ENCODE peak calls at places on chromosomes 13 and 19, in five cellular contexts. D, E, T, L and H are unnamed samples. For H3K27me3 and H3K36me3, the result is how much of the 10 kb centered on the place peaks cover.

GRCh38 chr13:86601351-86601750 is 802.1 kb upstream of the SLITRK6 start:
- DNase-seq in D (no peak), E (peak), T (no peak), L (no peak), H (no peak)

GRCh38 chr19:17180997-17181702 is 34.0 kb upstream of the USE1 start:
- DNase-seq in D (no peak), E (no peak), T (no peak), L (no peak), H (no peak)

GRCh38 chr13:94140027-94140426 is 339.5 kb downstream of the DCT start:
- DNase-seq in D (no peak), E (no peak), T (no peak), L (no peak), H (no peak)

GRCh38 chr13:22486490-22486889 is 694.3 kb upstream of the SGCG start:
- DNase-seq in D (no peak), E (no peak), T (no peak), L (no peak), H (no peak)

GRCh38 chr19:7293795-7294570 is at the start of gene INSR:
- DNase-seq in D (peak), E (peak), T (peak), L (peak), H (peak)

GRCh38 chr19:35748106-35749020 is at the start of gene LIN37:
- DNase-seq in D (peak), E (peak), T (peak), L (peak), H (peak)

GRCh38 chr13:102591988-102592781 is 4.6 kb upstream of the TPP2 start:
- DNase-seq in D (peak), E (peak), T (peak), L (peak), H (peak)

GRCh38 chr19:18415177-18415867 is 3.9 kb upstream of the SSBP4 start:
- DNase-seq in D (peak), E (peak), T (no peak), L (peak), H (no peak)

GRCh38 chr19:48480151-48480475 is 10.9 kb downstream of the CYTH2 start:
- DNase-seq in D (peak), E (no peak), T (no peak), L (peak), H (no peak)

GRCh38 chr13:59531571-59532091 is 632.1 kb downstream of the DIAPH3 start:
- DNase-seq in D (peak), E (peak), T (no peak), L (peak), H (no peak)

GRCh38 chr13:26022538-26023292 is 29.1 kb downstream of the SHISA2 start:
- DNase-seq in D (peak), E (peak), T (no peak), L (peak), H (no peak)

GRCh38 chr19:48446579-48446978 is 796 bp downstream of the GRWD1 start:
- DNase-seq in D (no peak), E (no peak), T (no peak), L (no peak), H (no peak)

GRCh38 chr19:40717880-40718773 is 1.2 kb downstream of the ITPKC start:
- DNase-seq in D (peak), E (peak), T (no peak), L (peak), H (no peak)

GRCh38 chr13:80604094-80604493 is 263.2 kb upstream of the SPRY2 start:
- DNase-seq in D (no peak), E (no peak), T (peak), L (no peak), H (no peak)

GRCh38 chr19:56566904-56567273 is 379 bp upstream of the ZNF470 start:
- DNase-seq in D (peak), E (no peak), T (no peak), L (peak), H (no peak)

GRCh38 chr13:98308525-98308911 is 131.4 kb upstream of the RNF113B start:
- DNase-seq in D (no peak), E (no peak), T (no peak), L (no peak), H (no peak)

GRCh38 chr13:110912651-110913051 is 2.2 kb downstream of the ANKRD10 start:
- DNase-seq in D (no peak), E (peak), T (peak), L (no peak), H (no peak)

GRCh38 chr19:7874080-7874856 is at the start of gene PRR36:
- DNase-seq in D (no peak), E (no peak), T (no peak), L (peak), H (no peak)

GRCh38 chr13:29664591-29664990 is 69.1 kb upstream of the SLC7A1 start:
- DNase-seq in D (no peak), E (no peak), T (no peak), L (no peak), H (no peak)

GRCh38 chr13:96751089-96751488 is 243.2 kb downstream of the OXGR1 start:
- DNase-seq in D (no peak), E (no peak), T (no peak), L (no peak), H (no peak)

GRCh38 chr13:23715762-23716235 is 145.6 kb downstream of the TNFRSF19 start:
- DNase-seq in D (no peak), E (no peak), T (no peak), L (peak), H (no peak)

GRCh38 chr13:44312898-44313551 is 60.6 kb upstream of the SERP2 start:
- DNase-seq in D (no peak), E (peak), T (no peak), L (no peak), H (no peak)

GRCh38 chr13:99215466-99215865 is 14.8 kb downstream of the UBAC2 start:
- DNase-seq in D (no peak), E (no peak), T (no peak), L (no peak), H (no peak)

GRCh38 chr13:48230541-48230940 is 2.5 kb upstream of the ITM2B start:
- DNase-seq in D (no peak), E (no peak), T (no peak), L (no peak), H (no peak)

GRCh38 chr19:14487370-14488125 is 8.4 kb downstream of the GIPC1 start:
- DNase-seq in D (no peak), E (peak), T (no peak), L (no peak), H (no peak)

GRCh38 chr19:44574201-44574950 is 39.0 kb upstream of the IGSF23 start:
- DNase-seq in D (no peak), E (no peak), T (no peak), L (no peak), H (no peak)

GRCh38 chr19:14035706-14036105 is 4.1 kb downstream of the IL27RA start:
- DNase-seq in D (no peak), E (no peak), T (no peak), L (no peak), H (no peak)

GRCh38 chr13:32214073-32214472 is 101.1 kb downstream of the ZAR1L start:
- DNase-seq in D (no peak), E (no peak), T (no peak), L (no peak), H (no peak)

GRCh38 chr13:99002191-99002710 is 24.4 kb upstream of the DOCK9 start:
- DNase-seq in D (no peak), E (no peak), T (no peak), L (no peak), H (no peak)

GRCh38 chr19:38429811-38430156 is 3.7 kb upstream of the RYR1 start:
- DNase-seq in D (no peak), E (no peak), T (no peak), L (no peak), H (no peak)
- H3K27me3 ChIP-seq in D (under half), E (under half), T (half or more), L (under half), H (under half)

DNA sequence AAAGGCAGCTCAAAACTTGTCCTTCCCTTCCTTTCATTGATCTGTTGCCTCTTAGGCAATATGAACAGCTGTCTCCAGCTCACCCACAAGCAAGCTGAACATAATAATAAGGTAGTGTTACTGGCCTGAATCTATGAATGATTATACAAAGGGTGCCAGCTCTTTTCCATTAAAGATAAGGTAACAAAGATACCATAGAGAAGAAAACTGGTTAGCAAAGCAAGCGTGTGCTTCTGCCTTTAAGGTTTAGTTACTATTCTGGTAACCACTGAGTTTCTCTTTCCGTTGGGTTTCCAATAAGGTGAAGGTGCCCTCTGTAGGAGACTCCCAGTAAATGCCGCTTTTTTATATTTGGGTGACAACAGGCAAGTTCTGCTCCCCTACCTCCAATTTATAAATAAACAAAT is 12.1 kb upstream of the DACH1 start:
- DNase-seq in D (no peak), E (peak), T (peak), L (no peak), H (no peak)
- TF ChIP-seq CTCF in D (peak), E (peak), T (peak), L (peak), H (peak)

GRCh38 chr19:50226536-50226935 is 23.1 kb downstream of the MYH14 start:
- DNase-seq in D (no peak), E (no peak), T (no peak), L (no peak), H (no peak)
- H3K36me3 ChIP-seq in D (under half), E (under half), T (under half), L (under half), H (under half)

GRCh38 chr13:27813826-27814225 is 21.5 kb downstream of the GSX1 start:
- DNase-seq in D (no peak), E (no peak), T (no peak), L (no peak), H (no peak)

GRCh38 chr13:27810009-27810408 is 17.7 kb downstream of the GSX1 start:
- DNase-seq in D (no peak), E (no peak), T (no peak), L (no peak), H (no peak)

GRCh38 chr13:27806744-27807387 is 14.6 kb downstream of the GSX1 start:
- DNase-seq in D (no peak), E (no peak), T (no peak), L (no peak), H (no peak)

GRCh38 chr13:27810461-27810860 is 18.2 kb downstream of the GSX1 start:
- DNase-seq in D (no peak), E (no peak), T (no peak), L (no peak), H (no peak)

DNA sequence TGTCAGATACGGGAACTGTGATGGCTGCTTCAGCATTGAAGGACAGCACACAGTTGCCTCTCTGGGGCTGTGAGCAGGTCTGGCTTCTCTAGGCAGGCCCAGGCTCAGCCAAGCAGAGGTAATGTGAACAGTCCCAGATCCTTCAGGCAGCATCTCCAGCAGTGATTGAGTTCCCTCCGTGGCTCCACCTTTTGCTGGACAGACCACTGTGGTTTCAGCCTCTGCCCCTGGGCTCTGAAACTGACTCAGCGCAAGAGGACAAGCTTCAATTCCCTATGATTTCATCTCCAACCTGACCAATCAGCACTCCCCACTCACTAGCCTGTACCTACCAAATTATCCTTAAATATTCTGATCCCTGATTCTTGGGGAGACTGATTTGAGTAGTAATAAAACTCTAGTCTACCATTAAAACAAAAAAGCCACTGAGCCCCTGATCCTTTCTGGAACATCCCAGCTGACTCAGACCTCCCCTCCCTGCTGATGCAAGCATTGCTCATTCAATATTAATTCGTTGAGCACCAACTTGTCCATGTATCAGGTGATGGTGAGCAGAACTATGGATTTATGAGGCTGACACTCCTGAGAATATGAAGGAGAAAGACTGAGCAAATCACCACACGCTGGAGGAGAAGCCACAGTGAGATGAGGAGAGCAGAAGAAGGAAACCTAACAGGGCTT is 16.7 kb downstream of the GSX1 start:
- DNase-seq in D (no peak), E (no peak), T (no peak), L (no peak), H (no peak)
- H3K27me3 ChIP-seq in D (under half), E (under half), T (under half), L (under half), H (under half)

GRCh38 chr13:75365724-75366173 is 116.2 kb downstream of the TBC1D4 start:
- DNase-seq in D (no peak), E (peak), T (no peak), L (no peak), H (peak)
- TF ChIP-seq CTCF in D (no peak), E (peak), T (no peak), L (no peak), H (no peak)

GRCh38 chr13:40341501-40341900 is 324.9 kb downstream of the FOXO1 start:
- DNase-seq in D (no peak), E (no peak), T (no peak), L (no peak), H (no peak)
- H3K36me3 ChIP-seq in D (under half), E (under half), T (under half), L (under half), H (under half)

GRCh38 chr19:10291554-10292205 is 1.9 kb downstream of the ICAM5 start:
- DNase-seq in D (no peak), E (peak), T (no peak), L (no peak), H (no peak)

GRCh38 chr19:10294368-10294697 is 4.6 kb downstream of the ICAM5 start:
- DNase-seq in D (no peak), E (no peak), T (no peak), L (no peak), H (no peak)

GRCh38 chr19:10292206-10292788 is 2.5 kb downstream of the ICAM5 start:
- DNase-seq in D (peak), E (peak), T (peak), L (peak), H (peak)

GRCh38 chr19:10293637-10294367 is 4.0 kb downstream of the ICAM5 start:
- DNase-seq in D (no peak), E (no peak), T (no peak), L (no peak), H (no peak)

DNA sequence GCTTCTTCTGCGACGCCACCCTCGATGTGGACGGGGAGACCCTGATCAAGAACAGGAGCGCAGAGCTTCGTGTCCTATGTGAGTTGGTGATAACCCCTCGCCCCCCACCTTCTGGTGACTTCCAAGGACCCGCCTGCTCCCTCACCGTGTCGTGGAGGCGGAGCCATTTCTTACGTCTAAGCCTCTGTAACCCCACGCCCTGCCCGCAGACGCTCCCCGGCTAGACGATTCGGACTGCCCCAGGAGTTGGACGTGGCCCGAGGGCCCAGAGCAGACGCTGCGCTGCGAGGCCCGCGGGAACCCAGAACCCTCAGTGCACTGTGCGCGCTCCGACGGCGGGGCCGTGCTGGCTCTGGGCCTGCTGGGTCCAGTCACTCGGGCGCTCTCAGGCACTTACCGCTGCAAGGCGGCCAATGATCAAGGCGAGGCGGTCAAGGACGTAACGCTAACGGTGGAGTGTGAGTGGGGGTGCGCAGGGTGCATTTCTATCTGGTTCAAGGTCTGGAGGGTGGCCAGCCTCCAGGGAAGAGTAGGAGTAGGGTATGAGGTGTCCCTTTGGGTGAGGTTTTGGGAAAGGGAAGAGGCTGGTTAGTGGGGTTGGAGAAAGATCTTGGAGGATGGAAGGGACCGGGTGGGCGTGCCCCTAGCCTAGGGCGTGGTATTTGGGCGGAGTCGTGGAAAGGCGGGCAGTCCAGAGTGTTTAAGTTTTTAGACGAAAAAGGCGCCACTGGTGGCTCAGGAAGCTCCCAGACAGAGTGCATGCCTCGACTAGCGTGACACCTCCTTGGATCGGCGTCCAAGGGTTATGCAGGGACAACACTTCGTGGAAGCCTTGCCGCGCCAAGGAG is 3.3 kb downstream of the ICAM5 start:
- DNase-seq in D (no peak), E (no peak), T (no peak), L (no peak), H (no peak)
- H3K27me3 ChIP-seq in D (under half), E (under half), T (under half), L (under half), H (under half)

GRCh38 chr13:112102243-112102642 is 35.3 kb downstream of the SOX1 start:
- DNase-seq in D (no peak), E (no peak), T (no peak), L (no peak), H (no peak)
- TF ChIP-seq CTCF in D (no peak), E (no peak), T (no peak), L (no peak), H (no peak)

GRCh38 chr13:72774019-72774418 is 7.7 kb downstream of the DIS3 start:
- DNase-seq in D (no peak), E (no peak), T (no peak), L (no peak), H (no peak)
- H3K36me3 ChIP-seq in D (half or more), E (under half), T (under half), L (half or more), H (under half)